ENCODE peak calls at places on chromosomes 7 and 10, in eight cellular contexts. A is upper lobe of left lung, Q is left lung, V is HepG2, R is mucosa of descending colon, T is HCT116, D is aorta, M is heart left ventricle. E is an unnamed sample. For H3K4me1, the result is how much of the 10 kb centered on the place peaks cover.

GRCh38 chr7:158544708-158545107 is 42.9 kb downstream of the PTPRN2 start:
- ATAC-seq in A (no peak), Q (no peak), V (no peak), R (no peak), T (no peak), D (no peak), M (no peak), E (no peak)

GRCh38 chr10:80552151-80552646 is 14.5 kb downstream of the SH2D4B start:
- ATAC-seq in A (peak), Q (peak), V (peak), R (peak), T (no peak), D (no peak), M (peak), E (peak)

GRCh38 chr7:101093907-101094306 is 8.6 kb downstream of the TRIM56 start:
- ATAC-seq in A (peak), Q (peak), V (no peak), R (no peak), T (no peak), D (no peak), M (no peak), E (no peak)

GRCh38 chr10:119422685-119423509 is 119.6 kb downstream of the RGS10 start:
- ATAC-seq in A (no peak), Q (peak), V (no peak), R (no peak), T (no peak), D (no peak), M (no peak), E (no peak)

GRCh38 chr7:106486331-106486730 is 174.6 kb downstream of the CCDC71L start:
- ATAC-seq in A (peak), Q (peak), V (no peak), R (no peak), T (peak), D (peak), M (no peak), E (peak)

GRCh38 chr7:138654616-138655015 is 46.5 kb downstream of the SVOPL start:
- ATAC-seq in A (no peak), Q (no peak), V (no peak), R (no peak), T (no peak), D (no peak), M (no peak), E (no peak)

GRCh38 chr10:24974978-24975377 is 22.6 kb upstream of the PRTFDC1 start:
- ATAC-seq in A (peak), Q (peak), V (peak), R (peak), T (no peak), D (peak), M (peak), E (peak)

GRCh38 chr7:93463764-93464163 is 110.8 kb downstream of the CALCR start:
- ATAC-seq in A (no peak), Q (no peak), V (no peak), R (no peak), T (no peak), D (no peak), M (no peak), E (no peak)

GRCh38 chr7:12554848-12555247 is 15.7 kb upstream of the SCIN start:
- ATAC-seq in A (no peak), Q (no peak), V (no peak), R (no peak), T (no peak), D (no peak), M (no peak), E (no peak)

GRCh38 chr7:95478139-95479037 is 7.4 kb upstream of the ASB4 start:
- ATAC-seq in A (peak), Q (peak), V (peak), R (peak), T (peak), D (no peak), M (peak), E (no peak)

GRCh38 chr7:91239171-91239604 is 25.0 kb upstream of the FZD1 start:
- ATAC-seq in A (peak), Q (peak), V (no peak), R (peak), T (peak), D (no peak), M (peak), E (no peak)

DNA sequence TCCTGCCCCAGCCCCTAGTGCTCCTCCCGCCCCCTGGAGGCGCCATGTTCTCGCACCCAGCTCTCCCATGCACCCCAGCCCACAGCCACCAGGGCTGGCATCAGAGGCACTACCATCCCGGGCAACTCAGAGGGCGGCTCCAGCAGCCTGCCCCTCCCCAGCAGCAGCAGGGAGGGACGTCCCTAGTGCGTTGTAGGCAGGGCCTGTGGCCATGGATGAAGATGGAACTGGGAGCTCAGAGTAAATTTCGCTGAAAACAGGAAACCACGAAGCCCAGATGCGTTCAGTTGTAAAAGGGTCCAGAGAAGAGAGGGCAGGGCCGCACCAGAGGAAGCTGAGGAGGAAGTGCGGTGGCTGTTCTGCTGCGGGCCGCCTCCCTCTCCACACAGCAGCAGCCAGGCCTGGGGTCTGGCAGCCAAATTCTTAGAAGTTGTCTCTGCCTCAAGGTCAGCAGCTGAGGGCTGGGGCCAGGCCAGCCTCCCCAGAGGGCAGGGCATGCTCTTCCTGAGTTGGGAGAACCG is 24.6 kb downstream of the VSIR start:
- ATAC-seq in A (peak), Q (peak), V (no peak), R (peak), T (peak), D (peak), M (peak), E (peak)
- H3K4me3 ChIP-seq in A (no peak), Q (no peak), V (no peak), R (no peak), T (no peak), D (no peak), M (no peak), E (no peak)

GRCh38 chr7:127887096-127887495 is 144.1 kb downstream of the LRRC4 start:
- ATAC-seq in A (no peak), Q (no peak), V (no peak), R (no peak), T (no peak), D (no peak), M (no peak), E (no peak)

GRCh38 chr7:127885843-127886242 is 145.4 kb downstream of the LRRC4 start:
- ATAC-seq in A (peak), Q (peak), V (no peak), R (peak), T (no peak), D (peak), M (peak), E (no peak)

GRCh38 chr7:127886248-127886647 is 145.0 kb downstream of the LRRC4 start:
- ATAC-seq in A (no peak), Q (no peak), V (no peak), R (peak), T (no peak), D (no peak), M (no peak), E (no peak)

GRCh38 chr7:127884066-127884559 is 147.1 kb downstream of the LRRC4 start:
- ATAC-seq in A (no peak), Q (no peak), V (no peak), R (peak), T (no peak), D (no peak), M (peak), E (no peak)

GRCh38 chr7:127885222-127885772 is 145.9 kb downstream of the LRRC4 start:
- ATAC-seq in A (no peak), Q (no peak), V (no peak), R (peak), T (no peak), D (no peak), M (no peak), E (no peak)
- H3K4me1 ChIP-seq in A (under half), Q (under half), V (under half), R (under half), T (under half), D (under half), M (under half), E (under half)

GRCh38 chr10:21293518-21294356 is 231.7 kb downstream of the SKIDA1 start:
- ATAC-seq in A (no peak), Q (no peak), V (no peak), R (no peak), T (no peak), D (no peak), M (no peak), E (no peak)

GRCh38 chr10:21296575-21297355 is 228.7 kb downstream of the SKIDA1 start:
- ATAC-seq in A (no peak), Q (no peak), V (no peak), R (no peak), T (no peak), D (no peak), M (no peak), E (no peak)

GRCh38 chr10:21297525-21298383 is 227.7 kb downstream of the SKIDA1 start:
- ATAC-seq in A (no peak), Q (no peak), V (no peak), R (no peak), T (no peak), D (no peak), M (no peak), E (no peak)

GRCh38 chr10:21290499-21291160 is 234.9 kb downstream of the SKIDA1 start:
- ATAC-seq in A (no peak), Q (no peak), V (no peak), R (no peak), T (no peak), D (no peak), M (no peak), E (no peak)

DNA sequence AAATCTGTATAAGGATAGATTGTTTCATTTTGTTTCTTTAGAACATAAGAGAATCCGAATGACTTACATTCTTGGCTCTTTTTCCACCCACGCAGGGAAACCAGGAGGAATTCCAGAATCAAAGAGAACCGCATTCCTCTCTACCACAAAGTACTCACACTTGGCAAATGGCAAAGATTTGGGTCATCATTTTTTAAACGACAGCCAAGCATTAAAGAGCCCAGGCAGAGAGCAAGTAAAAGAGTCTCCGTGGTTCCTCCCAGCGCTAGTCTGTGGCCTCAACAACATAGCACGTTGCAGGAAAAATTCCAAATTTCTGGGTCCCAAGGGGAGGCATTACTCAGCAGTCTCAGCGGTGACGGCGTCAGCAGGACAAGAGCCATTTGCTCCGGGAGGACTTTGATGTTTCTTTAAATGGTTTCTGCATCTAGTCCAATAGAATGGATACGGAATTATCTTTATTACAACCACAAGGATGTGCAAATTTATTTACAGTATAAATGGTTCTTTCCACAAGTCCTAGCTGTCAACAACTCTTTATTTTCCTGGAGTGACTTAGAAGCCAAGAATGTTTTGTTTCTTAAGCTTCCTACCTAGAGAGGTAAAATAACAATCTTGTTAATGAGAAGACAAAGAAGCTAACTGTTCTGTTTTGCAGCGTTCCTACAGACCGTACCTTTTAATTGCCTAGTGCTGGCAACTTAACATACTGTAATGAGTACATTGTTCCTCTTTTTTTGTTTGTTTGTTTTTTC is 232.5 kb downstream of the SKIDA1 start:
- ATAC-seq in A (peak), Q (peak), V (peak), R (peak), T (peak), D (peak), M (peak), E (peak)
- H3K4me3 ChIP-seq in A (no peak), Q (no peak), V (no peak), R (no peak), T (peak), D (peak), M (no peak), E (peak)

GRCh38 chr10:986881-987634 is 1.2 kb upstream of the GTPBP4 start:
- ATAC-seq in A (no peak), Q (no peak), V (no peak), R (no peak), T (no peak), D (no peak), M (no peak), E (no peak)

GRCh38 chr10:987906-988666 is at the start of gene GTPBP4:
- ATAC-seq in A (peak), Q (peak), V (peak), R (peak), T (peak), D (peak), M (peak), E (peak)

GRCh38 chr10:988667-989545 is 672 bp downstream of the GTPBP4 start:
- ATAC-seq in A (no peak), Q (no peak), V (peak), R (no peak), T (peak), D (no peak), M (no peak), E (no peak)

GRCh38 chr10:986137-986825 is 2.0 kb upstream of the GTPBP4 start:
- ATAC-seq in A (no peak), Q (peak), V (no peak), R (no peak), T (no peak), D (no peak), M (no peak), E (no peak)

GRCh38 chr10:987635-987905 is 664 bp upstream of the GTPBP4 start:
- ATAC-seq in A (no peak), Q (peak), V (peak), R (peak), T (no peak), D (no peak), M (no peak), E (no peak)
- H3K4me1 ChIP-seq in A (under half), Q (under half), V (half or more), R (under half), T (under half), D (under half), M (under half), E (under half)

DNA sequence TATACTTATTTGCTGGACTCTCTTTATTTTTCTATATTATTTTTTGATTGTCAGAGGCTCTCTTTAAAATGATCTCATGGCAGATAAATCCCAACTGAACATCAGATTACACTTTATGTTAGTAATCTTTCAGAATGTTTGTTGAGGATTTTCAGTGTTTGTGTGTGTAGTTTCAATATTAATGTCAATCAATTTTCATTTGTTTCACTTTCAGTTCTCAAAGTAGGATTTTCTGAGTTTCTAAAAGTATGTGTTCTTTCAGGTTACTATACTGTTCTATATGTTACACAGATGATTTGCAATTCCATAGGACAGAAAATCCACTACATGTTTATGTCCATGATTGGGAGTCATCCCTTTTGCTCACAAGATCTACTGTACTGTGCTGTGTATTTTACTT is 311.9 kb upstream of the POT1 start:
- ATAC-seq in A (no peak), Q (no peak), V (no peak), R (no peak), T (no peak), D (no peak), M (no peak), E (no peak)
- H3K4me3 ChIP-seq in A (no peak), Q (no peak), V (no peak), R (no peak), T (no peak), D (no peak), M (no peak), E (no peak)

GRCh38 chr10:35178305-35178704 is 51.7 kb downstream of the CREM start:
- ATAC-seq in A (no peak), Q (no peak), V (no peak), R (no peak), T (no peak), D (no peak), M (no peak), E (no peak)
- H3K4me1 ChIP-seq in A (under half), Q (under half), V (under half), R (under half), T (under half), D (under half), M (under half), E (under half)

DNA sequence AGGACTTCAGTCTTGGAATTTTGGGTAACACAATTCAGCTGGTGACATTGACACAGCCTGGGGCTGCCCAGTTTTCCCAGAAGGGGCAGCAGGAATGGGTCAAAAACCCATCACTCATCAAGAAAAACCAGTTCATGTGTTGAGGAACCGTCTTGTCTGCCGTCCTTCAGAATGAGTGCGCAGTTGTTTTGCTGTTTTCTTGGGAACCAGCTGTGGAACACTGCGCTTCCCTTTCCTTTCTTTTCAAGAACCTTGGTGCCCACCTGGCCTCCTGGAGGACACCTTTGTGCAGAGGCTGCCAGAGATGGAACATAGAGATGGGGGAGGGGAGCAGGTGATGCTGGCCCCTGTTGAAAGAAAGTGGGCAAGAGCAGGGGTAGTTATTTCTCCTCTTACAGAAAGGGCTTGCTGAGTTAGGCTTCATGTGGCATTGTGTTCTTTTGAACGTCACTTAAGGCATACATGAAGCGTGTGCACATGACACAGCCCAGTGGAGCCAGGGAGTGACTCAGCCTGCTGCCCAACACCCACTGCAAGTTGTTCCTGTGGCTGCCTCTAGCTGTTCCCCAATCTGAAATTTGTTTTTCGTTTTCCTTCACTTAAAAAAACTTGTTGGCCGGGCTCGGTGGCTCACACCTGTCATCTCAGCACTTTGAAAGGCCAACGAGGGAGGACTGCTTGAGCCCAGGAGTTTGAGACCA is 87.4 kb upstream of the TNS3 start:
- ATAC-seq in A (peak), Q (peak), V (peak), R (peak), T (peak), D (peak), M (peak), E (peak)
- H3K4me3 ChIP-seq in A (no peak), Q (no peak), V (no peak), R (no peak), T (no peak), D (no peak), M (no peak), E (no peak)